ENCODE peak calls at places on chromosome 1, in ten cellular contexts. O is stimulated activated CD4-positive, alpha-beta T cell treated with anti-CD3 and anti-CD28 coated beads, TNF-alpha, amount 100 ng/mL, for 24 hours; T is mammary epithelial cell; K is anterior cingulate cortex; Z is left ventricle myocardium inferior; V is PC-3; N is colonic mucosa; R is pancreas; H is HCT116; M is DMS153. Y is an unnamed sample.

GRCh38 chr1:230682274-230682673 is 31.6 kb downstream of the AGT start:
- DNase-seq in N (no peak), V (peak; percentile 42), O (no peak), Z (no peak), R (no peak), H (no peak), M (peak; percentile 16), T (no peak), K (no peak), Y (no peak)

GRCh38 chr1:51643362-51643761 is 26.5 kb downstream of the OSBPL9 start:
- DNase-seq in Z (no peak), N (no peak), R (no peak), V (no peak), K (no peak), M (no peak), T (no peak), O (no peak), H (no peak), Y (no peak)

GRCh38 chr1:7427066-7427465 is 344.0 kb upstream of the VAMP3 start:
- DNase-seq in T (no peak), M (no peak), H (no peak), V (no peak), N (no peak), R (no peak), K (no peak), Z (no peak), O (no peak), Y (no peak)

GRCh38 chr1:162551969-162552683 is 9.4 kb upstream of the UAP1 start:
- DNase-seq in T (no peak), N (no peak), O (no peak), H (no peak), K (no peak), M (no peak), Z (no peak), V (no peak), R (no peak), Y (no peak)

GRCh38 chr1:145985129-145985501 is 11.3 kb downstream of the TXNIP start:
- DNase-seq in H (no peak), O (no peak), T (no peak), M (no peak), V (no peak), N (no peak), R (no peak), K (no peak), Z (no peak), Y (no peak)

GRCh38 chr1:156775799-156776198 is 8.5 kb downstream of the PRCC start:
- DNase-seq in O (no peak), Z (no peak), H (no peak), N (no peak), V (peak; percentile 46), M (no peak), T (no peak), K (no peak), R (no peak), Y (no peak)

GRCh38 chr1:210629276-210629675 is 300.6 kb downstream of the HHAT start:
- DNase-seq in O (no peak), K (no peak), H (no peak), V (no peak), R (no peak), T (no peak), M (no peak), Z (no peak), N (no peak), Y (no peak)

GRCh38 chr1:95115708-95116137 is 1.4 kb upstream of the TLCD4 start:
- DNase-seq in T (peak; percentile 61), V (no peak), K (no peak), R (no peak), O (no peak), N (no peak), H (no peak), Z (no peak), M (no peak), Y (no peak)

GRCh38 chr1:167926486-167926997 is 9.9 kb upstream of the DCAF6 start:
- DNase-seq in H (no peak), V (no peak), M (no peak), O (no peak), R (no peak), T (no peak), K (no peak), N (peak; percentile 78), Z (no peak), Y (no peak)

GRCh38 chr1:34162852-34163766 is 1.9 kb downstream of the CSMD2 start:
- DNase-seq in Z (peak; percentile 59), T (peak; percentile 15), V (peak; percentile 44), R (peak; percentile 88), N (peak; percentile 24), K (peak; percentile 72), H (peak; percentile 39), M (peak; percentile 75), O (no peak), Y (no peak)

GRCh38 chr1:17466359-17466758 is 26.9 kb upstream of the RCC2 start:
- DNase-seq in T (no peak), H (no peak), N (no peak), K (no peak), V (no peak), O (no peak), R (no peak), M (no peak), Z (no peak), Y (no peak)

GRCh38 chr1:7474786-7475502 is 296.2 kb upstream of the VAMP3 start:
- DNase-seq in R (no peak), K (no peak), T (no peak), N (no peak), Z (no peak), H (no peak), V (peak; percentile 23), M (no peak), O (no peak), Y (no peak)

GRCh38 chr1:21234779-21235178 is 55.5 kb downstream of the ECE1 start:
- DNase-seq in N (no peak), Z (no peak), M (no peak), V (peak; percentile 61), O (no peak), T (no peak), H (no peak), R (no peak), K (no peak), Y (no peak)

GRCh38 chr1:229590119-229590518 is 31.6 kb upstream of the ABCB10 start:
- DNase-seq in M (no peak), K (no peak), V (no peak), H (no peak), Z (no peak), N (no peak), O (no peak), R (no peak), T (no peak), Y (no peak)

GRCh38 chr1:52753169-52753568 is 26.9 kb downstream of the ZYG11B start:
- DNase-seq in O (no peak), N (no peak), R (no peak), V (no peak), T (no peak), Z (no peak), M (no peak), K (no peak), H (no peak), Y (no peak)

GRCh38 chr1:27522148-27522859 is 32.3 kb upstream of the WASF2 start:
- DNase-seq in H (no peak), Z (no peak), O (no peak), M (peak; percentile 73), V (peak; percentile 35), T (peak; percentile 99), N (no peak), R (no peak), K (no peak), Y (no peak)

GRCh38 chr1:18932387-18932786 is 24.1 kb downstream of the IFFO2 start:
- DNase-seq in K (no peak), N (no peak), H (no peak), O (no peak), V (peak; percentile 91), T (peak; percentile 84), R (no peak), Z (no peak), M (no peak), Y (no peak)

GRCh38 chr1:234173968-234174367 is 199.3 kb upstream of the COA6 start:
- DNase-seq in Z (no peak), R (no peak), H (no peak), M (no peak), N (no peak), K (no peak), O (no peak), T (no peak), V (no peak), Y (no peak)

GRCh38 chr1:224683981-224684380 is 67.9 kb downstream of the CNIH3 start:
- DNase-seq in Z (no peak), H (no peak), R (no peak), M (no peak), N (no peak), K (no peak), T (no peak), O (no peak), V (no peak), Y (no peak)

GRCh38 chr1:100130552-100131077 is 2.1 kb downstream of the SASS6 start:
- DNase-seq in T (no peak), K (no peak), H (no peak), Z (no peak), O (no peak), N (no peak), R (no peak), V (peak; percentile 81), M (no peak), Y (no peak)

GRCh38 chr1:96519851-96520281 is 201.7 kb upstream of the PTBP2 start:
- DNase-seq in H (no peak), T (no peak), M (no peak), O (no peak), N (no peak), Z (no peak), V (no peak), R (no peak), K (no peak), Y (no peak)

GRCh38 chr1:200903793-200904192 is 9.1 kb downstream of the INAVA start:
- DNase-seq in K (no peak), O (no peak), M (no peak), H (no peak), T (no peak), N (no peak), R (no peak), Z (no peak), V (no peak), Y (no peak)

GRCh38 chr1:30816211-30817082 is 58.9 kb upstream of the LAPTM5 start:
- DNase-seq in N (peak; percentile 31), R (no peak), H (no peak), M (peak; percentile 53), T (peak; percentile 87), V (peak; percentile 84), O (no peak), Z (peak; percentile 44), K (peak; percentile 79), Y (no peak)

GRCh38 chr1:238281418-238281817 is 390.7 kb upstream of the ZP4 start:
- DNase-seq in H (no peak), R (no peak), M (no peak), V (peak; percentile 24), K (no peak), T (no peak), N (no peak), Z (no peak), O (no peak), Y (no peak)

GRCh38 chr1:63189677-63190076 is 132.7 kb upstream of the FOXD3 start:
- DNase-seq in K (no peak), V (no peak), R (no peak), T (no peak), M (peak; percentile 16), H (peak; percentile 15), N (no peak), O (no peak), Z (no peak), Y (no peak)

GRCh38 chr1:111738436-111739221 is 566 bp downstream of the INKA2 start:
- DNase-seq in H (peak; percentile 49), R (peak; percentile 81), T (peak; percentile 83), M (peak; percentile 72), Z (peak; percentile 82), V (peak; percentile 67), N (peak; percentile 65), K (peak; percentile 57), O (no peak), Y (no peak)

GRCh38 chr1:85463666-85464496 is 1.1 kb downstream of the DDAH1 start:
- DNase-seq in M (no peak), O (no peak), V (no peak), R (no peak), N (no peak), K (no peak), H (no peak), T (no peak), Z (no peak), Y (no peak)

GRCh38 chr1:31372961-31373896 is at the start of gene FABP3:
- DNase-seq in Z (peak; percentile 87), R (peak; percentile 78), M (peak; percentile 59), K (peak; percentile 72), N (peak; percentile 92), H (no peak), V (peak; percentile 46), T (no peak), O (no peak), Y (no peak)

Y was measured in stimulated activated CD8-positive, alpha-beta memory T cell treated with anti-CD3 and anti-CD28 coated beads, Interleukin-15, amount 100 ng/mL, for 1 hour.